ENCODE peak calls at places on chromosomes 2 and 18, in eight cellular contexts. One of them, this sample, is unnamed.

GRCh38 chr18:63090334-63090733 is 229.2 kb downstream of the BCL2 start:
- DNase-seq in cardiac fibroblast: no peak
- DNase-seq in ascending aorta: no peak
- DNase-seq in HFFc6: no peak
- DNase-seq in lower leg skin: no peak
- DNase-seq in HFF-Myc: peak; percentile 3
- DNase-seq in osteoblast: no peak
- DNase-seq in AG10803: no peak
- DNase-seq in this sample: no peak

GRCh38 chr2:18976112-18976961 is 382.1 kb downstream of the OSR1 start:
- DNase-seq in AG10803: peak; percentile 96
- DNase-seq in HFFc6: peak; percentile 82
- DNase-seq in ascending aorta: no peak
- DNase-seq in cardiac fibroblast: peak; percentile 95
- DNase-seq in lower leg skin: no peak
- DNase-seq in HFF-Myc: peak; percentile 84
- DNase-seq in osteoblast: peak; percentile 73
- DNase-seq in this sample: no peak

GRCh38 chr2:61762292-61762691 is 91.6 kb downstream of the FAM161A start:
- DNase-seq in ascending aorta: no peak
- DNase-seq in HFF-Myc: no peak
- DNase-seq in cardiac fibroblast: peak; percentile 22
- DNase-seq in AG10803: no peak
- DNase-seq in osteoblast: no peak
- DNase-seq in HFFc6: no peak
- DNase-seq in lower leg skin: no peak
- DNase-seq in this sample: no peak

GRCh38 chr2:181466661-181467576 is 9.7 kb downstream of the ITGA4 start:
- DNase-seq in osteoblast: no peak
- DNase-seq in ascending aorta: peak; percentile 75
- DNase-seq in HFF-Myc: no peak
- DNase-seq in cardiac fibroblast: peak; percentile 76
- DNase-seq in AG10803: peak; percentile 61
- DNase-seq in lower leg skin: peak; percentile 88
- DNase-seq in HFFc6: peak; percentile 34
- DNase-seq in this sample: peak; percentile 75

GRCh38 chr2:220078439-220078838 is 451.0 kb downstream of the SLC4A3 start:
- DNase-seq in ascending aorta: peak; percentile 66
- DNase-seq in osteoblast: no peak
- DNase-seq in HFFc6: no peak
- DNase-seq in HFF-Myc: no peak
- DNase-seq in AG10803: peak; percentile 62
- DNase-seq in lower leg skin: no peak
- DNase-seq in cardiac fibroblast: no peak
- DNase-seq in this sample: no peak

GRCh38 chr2:194559523-194559922 is 1097.5 kb upstream of the SLC39A10 start:
- DNase-seq in lower leg skin: no peak
- DNase-seq in ascending aorta: no peak
- DNase-seq in HFFc6: no peak
- DNase-seq in HFF-Myc: no peak
- DNase-seq in osteoblast: no peak
- DNase-seq in AG10803: no peak
- DNase-seq in cardiac fibroblast: no peak
- DNase-seq in this sample: no peak

GRCh38 chr2:214591359-214591758 is 180.5 kb downstream of the VWC2L start:
- DNase-seq in AG10803: no peak
- DNase-seq in HFFc6: no peak
- DNase-seq in HFF-Myc: no peak
- DNase-seq in lower leg skin: no peak
- DNase-seq in cardiac fibroblast: no peak
- DNase-seq in osteoblast: no peak
- DNase-seq in ascending aorta: no peak
- DNase-seq in this sample: no peak

GRCh38 chr18:24600076-24600654 is 139.7 kb downstream of the HRH4 start:
- DNase-seq in ascending aorta: no peak
- DNase-seq in cardiac fibroblast: peak; percentile 71
- DNase-seq in HFFc6: peak; percentile 36
- DNase-seq in lower leg skin: no peak
- DNase-seq in HFF-Myc: peak; percentile 43
- DNase-seq in osteoblast: peak; percentile 17
- DNase-seq in AG10803: peak; percentile 61
- DNase-seq in this sample: no peak

GRCh38 chr2:67510745-67511144 is 113.6 kb downstream of the ETAA1 start:
- DNase-seq in osteoblast: no peak
- DNase-seq in AG10803: peak; percentile 18
- DNase-seq in cardiac fibroblast: peak; percentile 52
- DNase-seq in ascending aorta: no peak
- DNase-seq in HFFc6: no peak
- DNase-seq in HFF-Myc: no peak
- DNase-seq in lower leg skin: no peak
- DNase-seq in this sample: no peak

GRCh38 chr18:74731097-74731496 is 133.4 kb downstream of the ZNF407 start:
- DNase-seq in AG10803: peak; percentile 81
- DNase-seq in cardiac fibroblast: peak; percentile 71
- DNase-seq in HFF-Myc: no peak
- DNase-seq in lower leg skin: no peak
- DNase-seq in osteoblast: peak; percentile 78
- DNase-seq in HFFc6: peak; percentile 74
- DNase-seq in ascending aorta: no peak
- DNase-seq in this sample: no peak

GRCh38 chr2:51103205-51103604 is 71.3 kb upstream of the NRXN1 start:
- DNase-seq in HFFc6: no peak
- DNase-seq in ascending aorta: no peak
- DNase-seq in cardiac fibroblast: peak; percentile 54
- DNase-seq in lower leg skin: no peak
- DNase-seq in HFF-Myc: no peak
- DNase-seq in osteoblast: peak; percentile 18
- DNase-seq in AG10803: peak; percentile 11
- DNase-seq in this sample: no peak

GRCh38 chr2:173545364-173545734 is 190.7 kb downstream of the CDCA7 start:
- DNase-seq in osteoblast: no peak
- DNase-seq in HFFc6: peak; percentile 4
- DNase-seq in cardiac fibroblast: peak; percentile 18
- DNase-seq in AG10803: peak; percentile 27
- DNase-seq in lower leg skin: no peak
- DNase-seq in ascending aorta: peak; percentile 68
- DNase-seq in HFF-Myc: no peak
- DNase-seq in this sample: no peak

GRCh38 chr18:75203456-75204261 is 5.3 kb downstream of the PTGR3 start:
- DNase-seq in HFF-Myc: no peak
- DNase-seq in osteoblast: peak; percentile 83
- DNase-seq in cardiac fibroblast: no peak
- DNase-seq in ascending aorta: no peak
- DNase-seq in AG10803: no peak
- DNase-seq in HFFc6: no peak
- DNase-seq in lower leg skin: no peak
- DNase-seq in this sample: no peak

GRCh38 chr2:164617466-164617865 is 3.8 kb downstream of the GRB14 start:
- DNase-seq in HFF-Myc: no peak
- DNase-seq in lower leg skin: no peak
- DNase-seq in HFFc6: peak; percentile 40
- DNase-seq in cardiac fibroblast: peak; percentile 71
- DNase-seq in AG10803: peak; percentile 35
- DNase-seq in ascending aorta: no peak
- DNase-seq in osteoblast: peak; percentile 95
- DNase-seq in this sample: no peak

GRCh38 chr2:133360882-133361281 is 207.4 kb downstream of the NCKAP5 start:
- DNase-seq in HFF-Myc: no peak
- DNase-seq in osteoblast: no peak
- DNase-seq in AG10803: no peak
- DNase-seq in ascending aorta: no peak
- DNase-seq in lower leg skin: no peak
- DNase-seq in cardiac fibroblast: no peak
- DNase-seq in HFFc6: no peak
- DNase-seq in this sample: no peak

GRCh38 chr2:69731575-69731974 is 10.4 kb upstream of the ANXA4 start:
- DNase-seq in lower leg skin: no peak
- DNase-seq in ascending aorta: no peak
- DNase-seq in HFFc6: no peak
- DNase-seq in cardiac fibroblast: no peak
- DNase-seq in AG10803: no peak
- DNase-seq in osteoblast: no peak
- DNase-seq in HFF-Myc: no peak
- DNase-seq in this sample: no peak

GRCh38 chr2:241788572-241788971 is 11.9 kb downstream of the GAL3ST2 start:
- DNase-seq in ascending aorta: no peak
- DNase-seq in cardiac fibroblast: peak; percentile 51
- DNase-seq in lower leg skin: no peak
- DNase-seq in osteoblast: no peak
- DNase-seq in AG10803: no peak
- DNase-seq in HFFc6: no peak
- DNase-seq in HFF-Myc: no peak
- DNase-seq in this sample: no peak

GRCh38 chr2:150880986-150881385 is 380.7 kb downstream of the RBM43 start:
- DNase-seq in HFF-Myc: no peak
- DNase-seq in ascending aorta: no peak
- DNase-seq in AG10803: no peak
- DNase-seq in cardiac fibroblast: no peak
- DNase-seq in osteoblast: no peak
- DNase-seq in HFFc6: no peak
- DNase-seq in lower leg skin: no peak
- DNase-seq in this sample: no peak

GRCh38 chr2:150876201-150877085 is 385.2 kb downstream of the RBM43 start:
- DNase-seq in ascending aorta: no peak
- DNase-seq in HFF-Myc: peak; percentile 14
- DNase-seq in cardiac fibroblast: peak; percentile 15
- DNase-seq in AG10803: peak; percentile 30
- DNase-seq in lower leg skin: no peak
- DNase-seq in HFFc6: no peak
- DNase-seq in osteoblast: no peak
- DNase-seq in this sample: no peak

GRCh38 chr2:150882751-150883520 is 378.7 kb downstream of the RBM43 start:
- DNase-seq in AG10803: no peak
- DNase-seq in HFFc6: no peak
- DNase-seq in HFF-Myc: no peak
- DNase-seq in osteoblast: no peak
- DNase-seq in lower leg skin: no peak
- DNase-seq in ascending aorta: no peak
- DNase-seq in cardiac fibroblast: peak; percentile 31
- DNase-seq in this sample: no peak

GRCh38 chr2:150883521-150883895 is 378.2 kb downstream of the RBM43 start:
- DNase-seq in HFF-Myc: no peak
- DNase-seq in ascending aorta: no peak
- DNase-seq in osteoblast: no peak
- DNase-seq in HFFc6: no peak
- DNase-seq in lower leg skin: no peak
- DNase-seq in AG10803: no peak
- DNase-seq in cardiac fibroblast: no peak
- DNase-seq in this sample: no peak

GRCh38 chr2:150878347-150878746 is 383.3 kb downstream of the RBM43 start:
- DNase-seq in osteoblast: no peak
- DNase-seq in HFFc6: peak; percentile 46
- DNase-seq in AG10803: peak; percentile 37
- DNase-seq in ascending aorta: no peak
- DNase-seq in cardiac fibroblast: peak; percentile 84
- DNase-seq in HFF-Myc: no peak
- DNase-seq in lower leg skin: no peak
- DNase-seq in this sample: no peak
- TF ChIP-seq CTCF in osteoblast: no peak
- TF ChIP-seq CTCF in HFFc6: no peak
- TF ChIP-seq CTCF in AG10803: no peak
- TF ChIP-seq CTCF in ascending aorta: no peak
- TF ChIP-seq CTCF in cardiac fibroblast: no peak
- TF ChIP-seq CTCF in HFF-Myc: no peak
- TF ChIP-seq CTCF in lower leg skin: no peak
- TF ChIP-seq CTCF in this sample: no peak

GRCh38 chr2:171244970-171245782 is 84.5 kb upstream of the TLK1 start:
- DNase-seq in AG10803: peak; percentile 49
- DNase-seq in lower leg skin: no peak
- DNase-seq in ascending aorta: no peak
- DNase-seq in HFFc6: peak; percentile 39
- DNase-seq in cardiac fibroblast: peak; percentile 75
- DNase-seq in osteoblast: no peak
- DNase-seq in HFF-Myc: peak; percentile 24
- DNase-seq in this sample: no peak
- TF ChIP-seq CTCF in AG10803: no peak
- TF ChIP-seq CTCF in lower leg skin: no peak
- TF ChIP-seq CTCF in ascending aorta: no peak
- TF ChIP-seq CTCF in HFFc6: peak; percentile 33
- TF ChIP-seq CTCF in cardiac fibroblast: no peak
- TF ChIP-seq CTCF in osteoblast: peak; percentile 34
- TF ChIP-seq CTCF in HFF-Myc: no peak
- TF ChIP-seq CTCF in this sample: no peak

GRCh38 chr2:232699110-232699509 is 2.0 kb downstream of the GIGYF2 start:
- DNase-seq in HFFc6: no peak
- DNase-seq in lower leg skin: no peak
- DNase-seq in cardiac fibroblast: no peak
- DNase-seq in ascending aorta: no peak
- DNase-seq in AG10803: no peak
- DNase-seq in HFF-Myc: no peak
- DNase-seq in osteoblast: peak; percentile 51
- DNase-seq in this sample: no peak

GRCh38 chr2:232696609-232697058 is 497 bp upstream of the GIGYF2 start:
- DNase-seq in HFFc6: no peak
- DNase-seq in HFF-Myc: no peak
- DNase-seq in ascending aorta: no peak
- DNase-seq in cardiac fibroblast: no peak
- DNase-seq in osteoblast: peak; percentile 77
- DNase-seq in AG10803: no peak
- DNase-seq in lower leg skin: no peak
- DNase-seq in this sample: no peak

GRCh38 chr2:232697059-232697806 is at the start of gene GIGYF2:
- DNase-seq in HFF-Myc: peak; percentile 84
- DNase-seq in ascending aorta: peak; percentile 98
- DNase-seq in cardiac fibroblast: peak; percentile 96
- DNase-seq in lower leg skin: peak; percentile 99
- DNase-seq in AG10803: peak; percentile 94
- DNase-seq in osteoblast: peak; percentile 98
- DNase-seq in HFFc6: peak; percentile 90
- DNase-seq in this sample: peak; percentile 92

GRCh38 chr2:232698552-232699091 is 1.5 kb downstream of the GIGYF2 start:
- DNase-seq in lower leg skin: no peak
- DNase-seq in osteoblast: no peak
- DNase-seq in ascending aorta: no peak
- DNase-seq in HFFc6: no peak
- DNase-seq in cardiac fibroblast: no peak
- DNase-seq in AG10803: peak; percentile 12
- DNase-seq in HFF-Myc: no peak
- DNase-seq in this sample: no peak

DNA sequence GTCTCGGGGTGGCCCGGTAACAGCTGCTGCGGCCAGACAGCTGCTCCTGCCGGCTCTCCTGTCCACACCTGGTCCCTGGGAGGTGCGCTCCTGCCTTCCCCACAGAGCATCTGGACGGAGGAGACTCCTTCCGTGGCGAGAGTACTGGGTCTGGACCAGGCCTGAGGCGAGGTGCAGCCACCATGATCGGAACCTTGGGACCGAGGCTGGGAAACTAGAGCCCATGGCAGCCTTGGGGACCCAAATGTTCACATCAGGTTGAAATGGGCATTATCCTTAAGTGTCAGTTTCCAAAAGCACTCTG is 628 bp downstream of the GIGYF2 start:
- DNase-seq in AG10803: no peak
- DNase-seq in osteoblast: no peak
- DNase-seq in lower leg skin: no peak
- DNase-seq in ascending aorta: peak; percentile 69
- DNase-seq in HFFc6: no peak
- DNase-seq in HFF-Myc: no peak
- DNase-seq in cardiac fibroblast: no peak
- DNase-seq in this sample: no peak
- TF ChIP-seq CTCF in AG10803: no peak
- TF ChIP-seq CTCF in osteoblast: no peak
- TF ChIP-seq CTCF in lower leg skin: no peak
- TF ChIP-seq CTCF in ascending aorta: no peak
- TF ChIP-seq CTCF in HFFc6: no peak
- TF ChIP-seq CTCF in HFF-Myc: no peak
- TF ChIP-seq CTCF in cardiac fibroblast: no peak
- TF ChIP-seq CTCF in this sample: no peak

GRCh38 chr2:65598240-65598639 is 165.8 kb upstream of the SPRED2 start:
- DNase-seq in cardiac fibroblast: no peak
- DNase-seq in ascending aorta: no peak
- DNase-seq in HFF-Myc: no peak
- DNase-seq in osteoblast: no peak
- DNase-seq in lower leg skin: no peak
- DNase-seq in AG10803: no peak
- DNase-seq in HFFc6: no peak
- DNase-seq in this sample: no peak
- TF ChIP-seq CTCF in cardiac fibroblast: no peak
- TF ChIP-seq CTCF in ascending aorta: no peak
- TF ChIP-seq CTCF in HFF-Myc: no peak
- TF ChIP-seq CTCF in osteoblast: no peak
- TF ChIP-seq CTCF in lower leg skin: no peak
- TF ChIP-seq CTCF in AG10803: no peak
- TF ChIP-seq CTCF in HFFc6: no peak
- TF ChIP-seq CTCF in this sample: no peak

This sample was measured in omental fat pad.